ENCODE peak calls at places on chromosomes 3 and 15, in eight cellular contexts. G is stomach, Q is NB4, B is ovary, L is epithelial cell of esophagus, R is hepatocyte, T is uterus, M is bronchial epithelial cell. W is an unnamed sample.

GRCh38 chr15:96497951-96498350 is 167.5 kb downstream of the NR2F2 start:
- DNase-seq in M (no peak), G (no peak), T (no peak), B (no peak), Q (no peak), R (no peak), L (no peak), W (no peak)

GRCh38 chr3:129620828-129621605 is 14.5 kb upstream of the PLXND1 start:
- DNase-seq in M (no peak), Q (no peak), B (no peak), G (no peak), R (no peak), L (no peak), T (no peak), W (no peak)

GRCh38 chr3:54536450-54536849 is 391.4 kb downstream of the LRTM1 start:
- DNase-seq in R (no peak), T (no peak), Q (no peak), G (no peak), B (no peak), M (no peak), L (no peak), W (no peak)

GRCh38 chr15:48221885-48222284 is 15.8 kb downstream of the SLC12A1 start:
- DNase-seq in Q (no peak), T (no peak), G (no peak), M (no peak), L (no peak), R (no peak), B (no peak), W (no peak)

GRCh38 chr3:39637807-39638206 is 170.3 kb downstream of the MOBP start:
- DNase-seq in M (peak), Q (peak), G (no peak), L (peak), B (no peak), R (peak), T (no peak), W (no peak)

GRCh38 chr3:55477306-55478010 is 9.6 kb downstream of the WNT5A start:
- DNase-seq in R (no peak), L (no peak), B (no peak), T (no peak), Q (no peak), M (no peak), G (no peak), W (no peak)

GRCh38 chr15:37709669-37710068 is 224.8 kb upstream of the TMCO5A start:
- DNase-seq in R (no peak), L (no peak), T (no peak), M (no peak), B (no peak), Q (no peak), G (no peak), W (no peak)

GRCh38 chr15:80401471-80401870 is 2.7 kb upstream of the ARNT2 start:
- DNase-seq in B (no peak), M (no peak), T (no peak), R (no peak), G (no peak), L (no peak), Q (no peak), W (no peak)

GRCh38 chr3:54988302-54989022 is 60.6 kb upstream of the LRTM1 start:
- DNase-seq in G (no peak), L (peak), Q (no peak), B (peak), R (peak), T (peak), M (peak), W (peak)

GRCh38 chr15:83057002-83057401 is 10.1 kb downstream of the BTBD1 start:
- DNase-seq in T (no peak), Q (no peak), B (no peak), G (no peak), L (no peak), R (no peak), M (no peak), W (no peak)

GRCh38 chr15:23467110-23467600 is 20.1 kb upstream of the GOLGA6L2 start:
- DNase-seq in Q (peak), R (peak), B (no peak), M (peak), G (no peak), T (no peak), L (peak), W (no peak)

GRCh38 chr15:100905855-100906254 is 13.3 kb upstream of the LRRK1 start:
- DNase-seq in Q (no peak), M (peak), T (no peak), R (no peak), L (peak), G (no peak), B (no peak), W (no peak)

GRCh38 chr3:72957303-72957702 is 39.3 kb upstream of the PPP4R2 start:
- DNase-seq in M (no peak), L (no peak), T (no peak), R (peak), Q (no peak), G (peak), B (no peak), W (no peak)

GRCh38 chr15:63502843-63503738 is 1.3 kb upstream of the USP3 start:
- DNase-seq in Q (peak), B (peak), G (peak), M (peak), T (peak), L (peak), R (peak), W (no peak)

GRCh38 chr3:193857996-193858395 is 265.0 kb downstream of the OPA1 start:
- DNase-seq in M (peak), R (no peak), L (peak), B (no peak), G (no peak), Q (peak), T (no peak), W (peak)

GRCh38 chr3:95333826-95334225 is 1271.0 kb downstream of the NSUN3 start:
- DNase-seq in Q (peak), L (peak), R (no peak), T (no peak), B (no peak), G (no peak), M (peak), W (no peak)

GRCh38 chr3:121737644-121738043 is 11.9 kb downstream of the GOLGB1 start:
- DNase-seq in M (no peak), R (no peak), B (no peak), T (no peak), Q (no peak), L (no peak), G (no peak), W (no peak)

GRCh38 chr3:30626443-30627181 is 20.2 kb downstream of the TGFBR2 start:
- DNase-seq in Q (no peak), G (no peak), B (no peak), T (no peak), R (no peak), L (peak), M (peak), W (no peak)

GRCh38 chr3:135981701-135982403 is 16.3 kb downstream of the PPP2R3A start:
- DNase-seq in R (no peak), T (no peak), B (no peak), L (no peak), Q (no peak), G (no peak), M (peak), W (no peak)

GRCh38 chr3:15409239-15409638 is 18.1 kb downstream of the METTL6 start:
- DNase-seq in G (no peak), M (no peak), Q (no peak), R (no peak), B (no peak), T (no peak), L (peak), W (no peak)

GRCh38 chr3:122681294-122682015 is 816 bp downstream of the PARP14 start:
- DNase-seq in G (no peak), T (peak), R (no peak), B (peak), L (no peak), M (no peak), Q (no peak), W (no peak)

GRCh38 chr3:71753716-71754609 is at the start of gene GPR27:
- DNase-seq in G (no peak), L (peak), M (no peak), B (peak), Q (peak), T (peak), R (peak), W (no peak)

GRCh38 chr3:66740260-66740659 is 239.4 kb upstream of the LRIG1 start:
- DNase-seq in M (peak), R (no peak), Q (no peak), L (peak), T (no peak), B (no peak), G (no peak), W (no peak)

GRCh38 chr3:149442845-149443544 is 31.5 kb upstream of the TM4SF4 start:
- DNase-seq in B (no peak), Q (peak), M (peak), T (no peak), R (no peak), G (no peak), L (peak), W (peak)

GRCh38 chr3:15634671-15635661 is 33.4 kb downstream of the BTD start:
- DNase-seq in L (no peak), T (peak), Q (no peak), G (no peak), M (no peak), R (peak), B (peak), W (peak)

GRCh38 chr15:24971772-24972171 is 17.0 kb downstream of the SNRPN start:
- DNase-seq in R (no peak), T (no peak), L (no peak), Q (no peak), M (no peak), B (no peak), G (no peak), W (no peak)

GRCh38 chr3:197168606-197169005 is 129.8 kb downstream of the DLG1 start:
- DNase-seq in Q (no peak), L (no peak), G (no peak), T (no peak), B (no peak), M (no peak), R (peak), W (no peak)

GRCh38 chr15:40859206-40859851 is 14.7 kb downstream of the RHOV start:
- DNase-seq in Q (peak), M (peak), R (peak), B (peak), G (peak), L (peak), T (peak), W (no peak)

GRCh38 chr3:128060473-128061381 is 8.5 kb downstream of the SEC61A1 start:
- DNase-seq in Q (no peak), B (no peak), G (no peak), M (peak), T (no peak), L (peak), R (no peak), W (peak)

GRCh38 chr3:64319391-64319790 is 94.1 kb upstream of the PRICKLE2 start:
- DNase-seq in M (no peak), T (no peak), R (peak), G (no peak), B (no peak), L (no peak), Q (no peak), W (no peak)

GRCh38 chr3:175493296-175493695 is 634.2 kb downstream of the NAALADL2 start:
- DNase-seq in L (no peak), T (no peak), Q (no peak), B (no peak), R (no peak), M (no peak), G (no peak), W (no peak)

GRCh38 chr15:83398591-83398990 is 48.5 kb upstream of the SH3GL3 start:
- DNase-seq in B (no peak), Q (no peak), R (no peak), G (no peak), M (peak), T (no peak), L (peak), W (peak)

GRCh38 chr3:27141668-27142067 is 227.5 kb downstream of the NEK10 start:
- DNase-seq in M (no peak), B (no peak), L (no peak), G (no peak), Q (peak), T (no peak), R (no peak), W (no peak)

GRCh38 chr3:37056826-37057225 is 63.5 kb downstream of the MLH1 start:
- DNase-seq in L (no peak), Q (no peak), G (no peak), T (no peak), R (no peak), M (no peak), B (no peak), W (no peak)

GRCh38 chr3:162718697-162719096 is 1222.1 kb downstream of the OTOL1 start:
- DNase-seq in L (no peak), Q (no peak), M (no peak), R (no peak), G (no peak), T (no peak), B (no peak), W (no peak)

GRCh38 chr3:65995030-65995429 is 43.7 kb downstream of the MAGI1 start:
- DNase-seq in L (peak), T (no peak), R (peak), G (no peak), M (peak), Q (no peak), B (no peak), W (no peak)

GRCh38 chr15:78550194-78550593 is 9.9 kb downstream of the PSMA4 start:
- DNase-seq in G (no peak), Q (no peak), R (no peak), L (no peak), M (no peak), B (no peak), T (no peak), W (no peak)

GRCh38 chr3:155230382-155230781 is 63.1 kb downstream of the STRIT1 start:
- DNase-seq in L (peak), B (no peak), G (no peak), Q (no peak), T (no peak), M (peak), R (no peak), W (no peak)

GRCh38 chr15:66715181-66715624 is 13.2 kb downstream of the SMAD6 start:
- DNase-seq in R (peak), Q (no peak), B (no peak), G (no peak), L (no peak), T (no peak), M (no peak), W (no peak)
- H3K4me3 ChIP-seq in R (no peak), Q (no peak), B (no peak), G (no peak), L (no peak), T (no peak), M (no peak), W (no peak)

DNA sequence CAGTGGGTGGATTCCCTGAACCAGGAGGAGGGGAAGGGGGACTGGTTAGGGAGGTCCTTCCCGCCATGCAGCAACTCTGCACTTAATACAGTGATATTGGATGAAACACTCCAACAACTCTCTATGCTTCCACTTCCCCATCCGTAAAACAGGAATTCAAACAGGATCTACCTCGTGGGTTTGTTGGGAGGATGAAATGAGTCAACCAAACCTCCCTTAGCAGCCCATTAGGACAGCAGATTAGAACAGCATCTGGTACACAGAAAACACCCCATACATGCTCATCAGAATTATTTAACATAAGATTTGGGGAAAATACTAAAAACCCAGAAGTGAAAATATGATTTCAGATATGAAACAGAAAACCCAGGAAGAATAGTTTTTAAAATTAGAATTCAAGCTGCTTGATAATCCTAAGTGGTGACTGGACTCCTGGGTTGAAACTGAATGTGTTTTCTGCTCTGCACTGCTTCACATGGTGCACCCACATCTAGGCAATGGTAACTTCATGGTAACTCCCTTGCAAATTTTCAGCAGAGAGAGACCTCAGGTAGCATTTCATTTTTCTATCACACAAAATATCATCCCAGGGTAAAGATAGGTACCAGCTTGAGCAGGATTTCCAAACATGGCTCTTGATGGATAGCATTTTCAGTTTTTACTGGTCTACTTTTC is 326.8 kb upstream of the FRG2C start:
- DNase-seq in L (no peak), Q (no peak), B (no peak), R (no peak), M (no peak), G (no peak), T (no peak), W (no peak)
- TF ChIP-seq CTCF in L (no peak), Q (no peak), B (no peak), R (no peak), M (no peak), G (no peak), T (no peak), W (no peak)

GRCh38 chr3:50323092-50323600 is 601 bp upstream of the HYAL2 start:
- DNase-seq in R (no peak), M (no peak), G (no peak), T (no peak), L (no peak), B (no peak), Q (no peak), W (no peak)
- H3K4me3 ChIP-seq in R (no peak), M (no peak), G (no peak), T (no peak), L (no peak), B (no peak), Q (no peak), W (no peak)

DNA sequence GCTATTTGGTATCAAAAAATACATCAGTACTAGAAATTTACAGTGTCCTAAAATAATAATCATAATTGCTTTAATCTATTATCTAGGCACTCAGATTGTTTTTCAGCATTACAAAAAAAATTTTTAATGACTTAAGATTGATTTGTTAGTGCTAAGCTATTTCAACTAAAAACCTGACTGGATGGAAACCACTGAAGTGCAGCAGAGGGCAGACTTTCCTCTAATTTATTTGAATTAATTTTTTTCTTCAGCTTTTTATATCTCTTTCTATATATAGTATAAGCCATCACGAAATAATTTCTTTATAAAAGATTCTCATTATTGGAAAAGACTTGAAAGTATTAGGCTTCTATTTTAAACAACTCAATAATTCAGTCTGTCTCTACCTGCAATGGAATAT is 131.4 kb downstream of the IQCH start:
- DNase-seq in Q (no peak), T (no peak), R (no peak), G (no peak), M (no peak), B (no peak), L (no peak), W (no peak)
- TF ChIP-seq CTCF in Q (no peak), T (no peak), R (peak), G (no peak), M (no peak), B (no peak), L (peak), W (no peak)

GRCh38 chr3:191353022-191353777 is 22.9 kb upstream of the UTS2B start:
- DNase-seq in Q (no peak), R (no peak), G (no peak), M (no peak), L (no peak), B (no peak), T (no peak), W (no peak)

GRCh38 chr3:191352014-191352413 is 21.7 kb upstream of the UTS2B start:
- DNase-seq in R (no peak), L (peak), B (no peak), T (no peak), M (peak), Q (no peak), G (no peak), W (no peak)

GRCh38 chr3:191357909-191358308 is 27.6 kb upstream of the UTS2B start:
- DNase-seq in Q (no peak), R (no peak), L (no peak), T (no peak), B (no peak), G (no peak), M (no peak), W (no peak)

GRCh38 chr3:191356586-191357439 is 26.5 kb upstream of the UTS2B start:
- DNase-seq in T (peak), G (peak), M (peak), B (peak), R (peak), L (peak), Q (no peak), W (peak)

DNA sequence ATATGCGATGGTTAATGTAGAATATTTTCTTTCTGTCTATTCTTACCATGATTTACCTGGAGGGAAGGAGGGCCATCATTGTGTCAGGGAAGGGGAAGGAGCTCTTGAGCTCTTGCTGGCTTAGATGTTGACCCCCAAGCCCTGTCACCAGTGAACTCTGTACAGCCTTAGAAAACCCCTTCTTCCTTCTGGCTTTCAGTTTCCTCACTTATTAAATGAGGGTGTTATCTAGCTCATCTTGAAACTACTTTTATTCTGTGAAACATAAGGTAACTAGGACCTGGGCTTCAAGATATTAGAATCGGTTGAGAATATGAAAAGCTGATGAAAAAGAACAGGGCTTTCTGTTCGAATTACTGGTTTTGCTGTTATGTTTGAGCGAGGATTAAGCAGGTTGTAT is 25.1 kb upstream of the UTS2B start:
- DNase-seq in R (no peak), T (no peak), B (no peak), M (no peak), G (no peak), Q (no peak), L (no peak), W (no peak)
- H3K4me3 ChIP-seq in R (no peak), T (no peak), B (no peak), M (no peak), G (no peak), Q (no peak), L (no peak), W (no peak)

GRCh38 chr3:38164136-38164965 is 986 bp upstream of the OXSR1 start:
- DNase-seq in T (no peak), L (no peak), G (no peak), R (no peak), M (no peak), Q (no peak), B (peak), W (no peak)
- TF ChIP-seq CTCF in T (no peak), L (no peak), G (no peak), R (no peak), M (no peak), Q (no peak), B (no peak), W (no peak)